ENCODE peak calls at places on chromosomes 16 and 17, in eight cellular contexts. P, F, L, R, I, Z, A and V are unnamed samples.

GRCh38 chr16:17076121-17076757 is 394.5 kb downstream of the XYLT1 start:
- DNase-seq in P (no peak), F (no peak), L (no peak), R (no peak), I (no peak), Z (no peak), A (no peak), V (no peak)

GRCh38 chr17:30225112-30225511 is 10.4 kb downstream of the SLC6A4 start:
- DNase-seq in P (no peak), F (no peak), L (no peak), R (no peak), I (no peak), Z (no peak), A (no peak), V (no peak)

GRCh38 chr17:49469831-49470568 is 25.1 kb upstream of the NGFR start:
- DNase-seq in P (peak; percentile 93), F (peak; percentile 85), L (no peak), R (no peak), I (no peak), Z (no peak), A (peak; percentile 61), V (no peak)

GRCh38 chr17:10149573-10150399 is 48.6 kb downstream of the GAS7 start:
- DNase-seq in P (no peak), F (no peak), L (no peak), R (no peak), I (no peak), Z (peak; percentile 37), A (no peak), V (no peak)

GRCh38 chr16:15041260-15042011 is 14.4 kb downstream of the NTAN1 start:
- DNase-seq in P (peak; percentile 76), F (peak; percentile 29), L (peak; percentile 81), R (peak; percentile 75), I (peak; percentile 47), Z (no peak), A (no peak), V (no peak)

GRCh38 chr16:27367463-27368357 is 34.3 kb upstream of the IL21R start:
- DNase-seq in P (peak; percentile 91), F (peak; percentile 83), L (peak; percentile 87), R (peak; percentile 82), I (peak; percentile 94), Z (peak; percentile 71), A (peak; percentile 56), V (peak; percentile 95)

GRCh38 chr16:71507061-71507460 is 17.9 kb upstream of the ZNF19 start:
- DNase-seq in P (no peak), F (no peak), L (no peak), R (no peak), I (no peak), Z (no peak), A (no peak), V (no peak)

GRCh38 chr16:70737377-70738082 is 51.7 kb upstream of the MTSS2 start:
- DNase-seq in P (no peak), F (no peak), L (peak; percentile 73), R (peak; percentile 74), I (no peak), Z (no peak), A (no peak), V (peak; percentile 88)

GRCh38 chr17:522912-523311 is 170.3 kb upstream of the RPH3AL start:
- DNase-seq in P (peak; percentile 64), F (peak; percentile 47), L (no peak), R (no peak), I (no peak), Z (no peak), A (peak; percentile 43), V (no peak)

GRCh38 chr17:64504769-64505319 is 1.2 kb downstream of the DDX5 start:
- DNase-seq in P (no peak), F (no peak), L (no peak), R (peak; percentile 34), I (no peak), Z (peak; percentile 31), A (no peak), V (no peak)

GRCh38 chr16:22641030-22641671 is 130.5 kb downstream of the NPIPB5 start:
- DNase-seq in P (peak; percentile 91), F (peak; percentile 73), L (no peak), R (no peak), I (no peak), Z (peak; percentile 63), A (peak; percentile 38), V (no peak)

GRCh38 chr17:2243953-2244352 is 59.6 kb downstream of the SMG6 start:
- DNase-seq in P (no peak), F (no peak), L (no peak), R (no peak), I (no peak), Z (no peak), A (no peak), V (no peak)

GRCh38 chr17:37177234-37177633 is 198.6 kb upstream of the C17orf78 start:
- DNase-seq in P (no peak), F (no peak), L (no peak), R (no peak), I (no peak), Z (no peak), A (no peak), V (no peak)

GRCh38 chr16:79834720-79835119 is 234.2 kb upstream of the MAF start:
- DNase-seq in P (no peak), F (no peak), L (no peak), R (no peak), I (no peak), Z (no peak), A (no peak), V (no peak)

GRCh38 chr17:27980035-27980434 is 62.4 kb upstream of the NLK start:
- DNase-seq in P (no peak), F (no peak), L (no peak), R (peak; percentile 50), I (no peak), Z (peak; percentile 82), A (no peak), V (no peak)

GRCh38 chr17:43753488-43754129 is 5.0 kb downstream of the SOST start:
- DNase-seq in P (no peak), F (no peak), L (no peak), R (no peak), I (peak; percentile 46), Z (peak; percentile 88), A (no peak), V (no peak)

GRCh38 chr16:17266606-17267313 is 204.0 kb downstream of the XYLT1 start:
- DNase-seq in P (no peak), F (no peak), L (no peak), R (no peak), I (no peak), Z (no peak), A (no peak), V (no peak)

GRCh38 chr16:4270595-4270994 is 2.2 kb downstream of the TFAP4 start:
- DNase-seq in P (peak; percentile 49), F (no peak), L (no peak), R (no peak), I (no peak), Z (no peak), A (no peak), V (no peak)

GRCh38 chr16:11783319-11784047 is 13.6 kb downstream of the ZC3H7A start:
- DNase-seq in P (no peak), F (no peak), L (no peak), R (no peak), I (peak; percentile 28), Z (peak; percentile 9), A (no peak), V (peak; percentile 31)

GRCh38 chr16:75312875-75313274 is 61.5 kb upstream of the BCAR1 start:
- DNase-seq in P (no peak), F (peak; percentile 60), L (no peak), R (no peak), I (no peak), Z (no peak), A (no peak), V (no peak)

GRCh38 chr17:46968224-46968834 is 10.7 kb downstream of the RPRML start:
- DNase-seq in P (no peak), F (no peak), L (no peak), R (no peak), I (no peak), Z (no peak), A (no peak), V (no peak)

GRCh38 chr16:68563631-68564366 is 24.7 kb downstream of the ZFP90 start:
- DNase-seq in P (no peak), F (no peak), L (no peak), R (no peak), I (no peak), Z (no peak), A (no peak), V (no peak)

DNA sequence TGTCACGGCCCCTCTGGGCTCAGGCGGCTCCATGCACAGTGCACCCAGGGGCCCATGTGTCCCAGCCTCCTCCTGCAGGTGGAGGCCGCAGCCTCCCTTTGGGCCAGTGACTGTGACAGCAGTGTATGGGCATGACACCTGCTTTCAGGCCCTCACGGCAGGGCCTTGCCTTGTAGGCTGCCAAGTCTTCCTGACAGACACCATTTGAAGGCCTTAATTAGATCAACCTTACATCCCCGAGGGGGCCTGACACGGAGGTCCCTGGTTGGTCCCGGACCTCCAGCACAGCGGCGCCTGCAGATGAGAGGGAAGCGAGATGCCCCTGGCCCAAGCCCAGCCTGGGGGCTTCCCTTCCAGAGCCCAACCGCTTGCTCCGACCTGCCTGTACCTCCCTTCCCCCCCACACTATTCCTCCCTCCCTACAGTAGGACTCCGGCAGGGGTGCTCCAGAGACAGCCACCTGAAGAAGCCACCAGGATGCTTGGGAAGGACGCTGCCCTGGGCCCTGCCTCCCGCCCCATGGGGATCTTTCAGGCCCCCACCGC is 31.9 kb downstream of the BAIAP2 start:
- DNase-seq in P (no peak), F (no peak), L (no peak), R (no peak), I (no peak), Z (no peak), A (no peak), V (no peak)
- H3K4me3 ChIP-seq in P (no peak overlapping the region), F (no peak overlapping the region), L (no peak overlapping the region), R (no peak overlapping the region), I (no peak overlapping the region), Z (no peak overlapping the region), A (no peak overlapping the region), V (no peak overlapping the region)

GRCh38 chr17:38796451-38796850 is 2.9 kb downstream of the PIP4K2B start:
- DNase-seq in P (no peak), F (no peak), L (no peak), R (no peak), I (no peak), Z (no peak), A (no peak), V (no peak)
- H3K27ac ChIP-seq in P (no peak overlapping the region), F (no peak overlapping the region), L (no peak overlapping the region), R (no peak overlapping the region), I (no peak overlapping the region), Z (no peak overlapping the region), A (no peak overlapping the region), V (no peak overlapping the region)

DNA sequence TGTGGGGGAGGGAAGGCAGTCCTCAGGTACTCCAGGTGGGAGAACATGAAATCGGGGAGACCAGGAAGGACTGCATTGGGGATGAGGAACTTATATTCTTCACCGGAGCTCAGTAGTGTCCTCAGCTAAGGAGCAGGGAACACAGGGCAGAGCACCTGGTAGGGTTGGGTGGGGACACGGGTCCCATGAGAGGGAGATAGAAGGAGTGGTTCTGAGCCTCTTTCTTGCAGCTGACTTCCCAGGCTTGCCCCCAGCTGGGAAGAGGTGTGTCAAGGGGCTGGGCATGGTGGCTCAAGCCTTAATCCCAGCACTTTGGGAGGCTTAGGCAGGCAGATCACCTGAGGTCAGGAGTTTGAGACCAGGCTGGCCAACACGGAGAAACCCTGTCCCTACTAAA is 2.1 kb downstream of the FHOD1 start:
- DNase-seq in P (no peak), F (no peak), L (peak; percentile 43), R (no peak), I (no peak), Z (no peak), A (no peak), V (no peak)
- H3K4me3 ChIP-seq in P (peak overlapping the region; percentile 89), F (no peak overlapping the region), L (peak overlapping the region; percentile 99), R (peak overlapping the region; percentile 97), I (peak overlapping the region; percentile 88), Z (peak overlapping the region; percentile 89), A (peak overlapping the region; percentile 86), V (no peak overlapping the region)

GRCh38 chr16:2468725-2469398 is 2.2 kb upstream of the NTN3 start:
- DNase-seq in P (peak; percentile 66), F (peak; percentile 47), L (no peak), R (no peak), I (no peak), Z (no peak), A (no peak), V (no peak)
- H3K27ac ChIP-seq in P (no peak overlapping the region), F (no peak overlapping the region), L (no peak overlapping the region), R (no peak overlapping the region), I (no peak overlapping the region), Z (no peak overlapping the region), A (peak overlapping the region; percentile 1), V (no peak overlapping the region)